ENCODE peak calls at places on chromosomes 13 and 19, in nine cellular contexts. One of them, this sample, is unnamed.

GRCh38 chr19:41039806-41040205 is 48.4 kb upstream of the CYP2A13 start:
- DNase-seq in posterior cingulate gyrus: no peak
- DNase-seq in neural progenitor cell: no peak
- DNase-seq in KG1: no peak
- DNase-seq in sciatic nerve: no peak
- DNase-seq in fibroblast of the conjunctiva: no peak
- DNase-seq in NCI-H69: no peak
- DNase-seq in EL: no peak
- DNase-seq in activated naive CD4-positive, alpha-beta T cell treated with anti-CD3 and anti-CD28 coated beads, Interleukin-2, amount 10 ng/mL, durations not matched to agents 7 days and 5 days: no peak
- DNase-seq in this sample: no peak

GRCh38 chr19:40771101-40771539 is 4.2 kb upstream of the MIA start:
- DNase-seq in posterior cingulate gyrus: no peak
- DNase-seq in neural progenitor cell: no peak
- DNase-seq in KG1: no peak
- DNase-seq in sciatic nerve: no peak
- DNase-seq in fibroblast of the conjunctiva: no peak
- DNase-seq in NCI-H69: peak
- DNase-seq in EL: no peak
- DNase-seq in activated naive CD4-positive, alpha-beta T cell treated with anti-CD3 and anti-CD28 coated beads, Interleukin-2, amount 10 ng/mL, durations not matched to agents 7 days and 5 days: no peak
- DNase-seq in this sample: no peak

GRCh38 chr13:42875448-42876269 is 94.3 kb downstream of the FAM216B start:
- DNase-seq in posterior cingulate gyrus: no peak
- DNase-seq in neural progenitor cell: peak
- DNase-seq in KG1: no peak
- DNase-seq in sciatic nerve: no peak
- DNase-seq in fibroblast of the conjunctiva: no peak
- DNase-seq in NCI-H69: peak
- DNase-seq in EL: no peak
- DNase-seq in activated naive CD4-positive, alpha-beta T cell treated with anti-CD3 and anti-CD28 coated beads, Interleukin-2, amount 10 ng/mL, durations not matched to agents 7 days and 5 days: no peak
- DNase-seq in this sample: no peak

GRCh38 chr19:9130965-9131364 is 4.2 kb upstream of the OR7G3 start:
- DNase-seq in posterior cingulate gyrus: no peak
- DNase-seq in neural progenitor cell: no peak
- DNase-seq in KG1: no peak
- DNase-seq in sciatic nerve: no peak
- DNase-seq in fibroblast of the conjunctiva: no peak
- DNase-seq in NCI-H69: no peak
- DNase-seq in EL: no peak
- DNase-seq in activated naive CD4-positive, alpha-beta T cell treated with anti-CD3 and anti-CD28 coated beads, Interleukin-2, amount 10 ng/mL, durations not matched to agents 7 days and 5 days: no peak
- DNase-seq in this sample: no peak

GRCh38 chr13:75870397-75870801 is 234.3 kb downstream of the LMO7 start:
- DNase-seq in posterior cingulate gyrus: no peak
- DNase-seq in neural progenitor cell: peak
- DNase-seq in KG1: peak
- DNase-seq in sciatic nerve: no peak
- DNase-seq in fibroblast of the conjunctiva: no peak
- DNase-seq in NCI-H69: peak
- DNase-seq in EL: peak
- DNase-seq in activated naive CD4-positive, alpha-beta T cell treated with anti-CD3 and anti-CD28 coated beads, Interleukin-2, amount 10 ng/mL, durations not matched to agents 7 days and 5 days: peak
- DNase-seq in this sample: no peak

GRCh38 chr13:30720470-30720869 is 14.9 kb upstream of the ALOX5AP start:
- DNase-seq in posterior cingulate gyrus: no peak
- DNase-seq in neural progenitor cell: no peak
- DNase-seq in KG1: peak
- DNase-seq in sciatic nerve: no peak
- DNase-seq in fibroblast of the conjunctiva: no peak
- DNase-seq in NCI-H69: no peak
- DNase-seq in EL: no peak
- DNase-seq in activated naive CD4-positive, alpha-beta T cell treated with anti-CD3 and anti-CD28 coated beads, Interleukin-2, amount 10 ng/mL, durations not matched to agents 7 days and 5 days: no peak
- DNase-seq in this sample: no peak

GRCh38 chr13:20823071-20823470 is 49.3 kb upstream of the EEF1AKMT1 start:
- DNase-seq in posterior cingulate gyrus: no peak
- DNase-seq in neural progenitor cell: no peak
- DNase-seq in KG1: no peak
- DNase-seq in sciatic nerve: no peak
- DNase-seq in fibroblast of the conjunctiva: no peak
- DNase-seq in NCI-H69: no peak
- DNase-seq in EL: no peak
- DNase-seq in activated naive CD4-positive, alpha-beta T cell treated with anti-CD3 and anti-CD28 coated beads, Interleukin-2, amount 10 ng/mL, durations not matched to agents 7 days and 5 days: no peak
- DNase-seq in this sample: no peak

GRCh38 chr13:113305208-113305607 is 8.2 kb downstream of the LAMP1 start:
- DNase-seq in posterior cingulate gyrus: peak
- DNase-seq in neural progenitor cell: no peak
- DNase-seq in KG1: no peak
- DNase-seq in sciatic nerve: no peak
- DNase-seq in fibroblast of the conjunctiva: no peak
- DNase-seq in NCI-H69: peak
- DNase-seq in EL: peak
- DNase-seq in activated naive CD4-positive, alpha-beta T cell treated with anti-CD3 and anti-CD28 coated beads, Interleukin-2, amount 10 ng/mL, durations not matched to agents 7 days and 5 days: no peak
- DNase-seq in this sample: no peak

GRCh38 chr13:21980049-21980448 is 309.2 kb downstream of the FGF9 start:
- DNase-seq in posterior cingulate gyrus: no peak
- DNase-seq in neural progenitor cell: no peak
- DNase-seq in KG1: no peak
- DNase-seq in sciatic nerve: no peak
- DNase-seq in fibroblast of the conjunctiva: no peak
- DNase-seq in NCI-H69: no peak
- DNase-seq in EL: no peak
- DNase-seq in activated naive CD4-positive, alpha-beta T cell treated with anti-CD3 and anti-CD28 coated beads, Interleukin-2, amount 10 ng/mL, durations not matched to agents 7 days and 5 days: no peak
- DNase-seq in this sample: no peak

GRCh38 chr19:10104665-10105221 is 1.4 kb upstream of the PPAN start:
- DNase-seq in posterior cingulate gyrus: no peak
- DNase-seq in neural progenitor cell: no peak
- DNase-seq in KG1: peak
- DNase-seq in sciatic nerve: no peak
- DNase-seq in fibroblast of the conjunctiva: no peak
- DNase-seq in NCI-H69: no peak
- DNase-seq in EL: no peak
- DNase-seq in activated naive CD4-positive, alpha-beta T cell treated with anti-CD3 and anti-CD28 coated beads, Interleukin-2, amount 10 ng/mL, durations not matched to agents 7 days and 5 days: peak
- DNase-seq in this sample: peak

GRCh38 chr19:18223860-18224524 is 2.2 kb downstream of the PDE4C start:
- DNase-seq in posterior cingulate gyrus: no peak
- DNase-seq in neural progenitor cell: peak
- DNase-seq in KG1: no peak
- DNase-seq in sciatic nerve: peak
- DNase-seq in fibroblast of the conjunctiva: no peak
- DNase-seq in NCI-H69: peak
- DNase-seq in EL: peak
- DNase-seq in activated naive CD4-positive, alpha-beta T cell treated with anti-CD3 and anti-CD28 coated beads, Interleukin-2, amount 10 ng/mL, durations not matched to agents 7 days and 5 days: peak
- DNase-seq in this sample: peak

This sample was measured in activated CD8-positive, alpha-beta memory T cell treated with anti-CD3 and anti-CD28 coated beads, Interleukin-2, amount 10 ng/mL, durations not matched to agents 7 days and 5 days.